ENCODE peak calls at places on chromosomes 4 and X, in four cellular contexts. K is lower lobe of right lung, D is A549, E is HAP-1. Y is an unnamed sample. For H3K9me3, the result is how much of the 10 kb centered on the place peaks cover.

GRCh38 chr4:151644625-151645024 is 116.2 kb downstream of the GATB start:
- DNase-seq in K (no peak), D (no peak), E (peak), Y (peak)

GRCh38 chrX:118216488-118216887 is 99.9 kb upstream of the KLHL13 start:
- DNase-seq in K (no peak), D (no peak), E (no peak), Y (no peak)

GRCh38 chr4:3364634-3365314 is 72.0 kb downstream of the RGS12 start:
- DNase-seq in K (no peak), D (no peak), E (no peak), Y (peak)

GRCh38 chr4:153233761-153234371 is 29.6 kb downstream of the TRIM2 start:
- DNase-seq in K (no peak), D (peak), E (no peak), Y (no peak)

GRCh38 chr4:181952478-181952877 is 290.7 kb upstream of the TENM3 start:
- DNase-seq in K (no peak), D (peak), E (peak), Y (no peak)

GRCh38 chr4:4818440-4819212 is 40.8 kb upstream of the MSX1 start:
- DNase-seq in K (no peak), D (no peak), E (no peak), Y (peak)

GRCh38 chrX:50769389-50770063 is 44.5 kb downstream of the SHROOM4 start:
- DNase-seq in K (no peak), D (no peak), E (no peak), Y (no peak)

GRCh38 chr4:186192068-186192751 is 843 bp downstream of the CYP4V2 start:
- DNase-seq in K (no peak), D (peak), E (peak), Y (no peak)

GRCh38 chrX:131677655-131678628 is 134.1 kb downstream of the OR13H1 start:
- DNase-seq in K (no peak), D (peak), E (peak), Y (peak)

GRCh38 chr4:122672091-122672490 is 51.2 kb upstream of the IL21 start:
- DNase-seq in K (no peak), D (no peak), E (no peak), Y (no peak)

GRCh38 chr4:8727131-8727530 is 134.6 kb downstream of the CPZ start:
- DNase-seq in K (peak), D (no peak), E (peak), Y (no peak)

GRCh38 chrX:69539437-69539836 is 35.3 kb downstream of the NALF2 start:
- DNase-seq in K (no peak), D (no peak), E (no peak), Y (no peak)

GRCh38 chrX:15395794-15396193 is 11.6 kb upstream of the VEGFD start:
- DNase-seq in K (no peak), D (no peak), E (no peak), Y (no peak)

GRCh38 chr4:151948351-151949016 is 187.7 kb upstream of the GATB start:
- DNase-seq in K (no peak), D (no peak), E (no peak), Y (no peak)

GRCh38 chr4:95533254-95533653 is 15.5 kb downstream of the UNC5C start:
- DNase-seq in K (no peak), D (no peak), E (no peak), Y (no peak)

GRCh38 chrX:6226646-6227444 is 1.8 kb downstream of the NLGN4X start:
- DNase-seq in K (no peak), D (no peak), E (no peak), Y (peak)

GRCh38 chrX:6917666-6918065 is 229.8 kb upstream of the STS start:
- DNase-seq in K (no peak), D (no peak), E (peak), Y (no peak)

GRCh38 chrX:68842781-68843581 is 14.2 kb downstream of the EFNB1 start:
- DNase-seq in K (peak), D (no peak), E (no peak), Y (no peak)

GRCh38 chr4:84870398-84871163 is 95.9 kb downstream of the WDFY3 start:
- DNase-seq in K (no peak), D (peak), E (peak), Y (peak)

GRCh38 chr4:48862661-48863060 is 31.8 kb downstream of the OCIAD1 start:
- DNase-seq in K (no peak), D (no peak), E (no peak), Y (no peak)

DNA sequence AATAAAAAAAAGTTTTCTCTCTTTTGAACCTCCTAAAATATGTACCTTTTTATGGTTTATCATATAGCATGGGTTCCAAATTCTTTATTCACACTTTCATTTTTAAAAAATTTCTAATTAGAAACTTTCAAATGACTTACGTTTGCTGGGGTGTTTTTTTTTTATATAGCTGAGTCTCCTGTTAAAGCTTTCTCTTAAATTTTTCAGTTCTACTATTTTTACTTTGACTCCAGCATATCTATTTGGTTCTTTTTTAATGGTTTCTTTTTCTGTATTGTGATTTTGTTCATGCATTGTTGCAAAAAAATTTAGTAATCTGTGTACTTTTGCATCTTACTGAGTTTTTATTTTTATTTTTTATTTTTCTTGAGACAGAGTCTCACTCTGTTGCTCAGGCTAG is 22.3 kb downstream of the ZNF718 start:
- DNase-seq in K (no peak), D (no peak), E (no peak), Y (no peak)
- H3K9me3 ChIP-seq in K (half or more), D (half or more), E (under half), Y (under half)

GRCh38 chrX:65273152-65273551 is 261.4 kb downstream of the LAS1L start:
- DNase-seq in K (no peak), D (no peak), E (no peak), Y (no peak)
- H3K9me3 ChIP-seq in K (under half), D (under half), E (under half), Y (under half)

GRCh38 chr4:30605616-30606015 is 114.6 kb upstream of the PCDH7 start:
- DNase-seq in K (no peak), D (no peak), E (no peak), Y (no peak)
- H3K9me3 ChIP-seq in K (under half), D (under half), E (under half), Y (under half)

DNA sequence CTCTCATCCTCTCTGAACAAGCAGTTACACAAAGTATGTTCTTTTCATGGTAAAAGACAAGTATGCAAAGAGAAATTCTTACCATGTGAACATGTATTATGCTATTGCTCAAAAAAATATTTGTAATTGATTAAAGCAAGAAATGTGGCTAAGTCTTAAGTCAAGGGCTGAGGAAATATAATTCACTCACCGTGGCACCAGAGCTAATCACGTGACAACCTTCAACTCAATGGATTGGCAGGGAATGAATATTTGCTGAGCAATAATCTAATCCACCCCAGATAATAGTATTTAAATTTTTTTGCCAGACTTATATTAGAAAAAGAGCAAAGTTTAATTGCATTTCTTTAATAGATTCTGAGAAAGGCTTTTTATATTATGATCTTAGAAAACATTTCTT is 310.2 kb downstream of the HS3ST1 start:
- DNase-seq in K (no peak), D (no peak), E (no peak), Y (no peak)
- H3K9me3 ChIP-seq in K (under half), D (under half), E (under half), Y (under half)